ENCODE peak calls at places on chromosomes 11 and 22, in eight cellular contexts. One of them, this sample, is unnamed.

GRCh38 chr11:69207165-69207889 is 51.6 kb downstream of the SMIM38 start:
- DNase-seq in foreskin fibroblast: no peak
- DNase-seq in RWPE2: no peak
- DNase-seq in lower leg skin: no peak
- DNase-seq in adrenal gland: no peak
- DNase-seq in GM06990: no peak
- DNase-seq in lung: peak
- DNase-seq in AG04449: no peak
- DNase-seq in this sample: no peak

GRCh38 chr22:19824197-19825015 is 30.3 kb downstream of the GNB1L start:
- DNase-seq in adrenal gland: peak
- DNase-seq in AG04449: no peak
- DNase-seq in lower leg skin: no peak
- DNase-seq in GM06990: no peak
- DNase-seq in foreskin fibroblast: no peak
- DNase-seq in RWPE2: no peak
- DNase-seq in lung: no peak
- DNase-seq in this sample: no peak

GRCh38 chr11:10568486-10568941 is at the start of gene LYVE1:
- DNase-seq in RWPE2: no peak
- DNase-seq in lung: no peak
- DNase-seq in foreskin fibroblast: no peak
- DNase-seq in GM06990: no peak
- DNase-seq in lower leg skin: peak
- DNase-seq in adrenal gland: peak
- DNase-seq in AG04449: no peak
- DNase-seq in this sample: no peak

GRCh38 chr11:95308512-95309035 is 77.6 kb upstream of the SESN3 start:
- DNase-seq in lower leg skin: no peak
- DNase-seq in adrenal gland: no peak
- DNase-seq in AG04449: no peak
- DNase-seq in foreskin fibroblast: no peak
- DNase-seq in RWPE2: no peak
- DNase-seq in GM06990: no peak
- DNase-seq in lung: no peak
- DNase-seq in this sample: no peak

GRCh38 chr11:66728760-66729385 is at the start of gene SPTBN2:
- DNase-seq in lung: no peak
- DNase-seq in foreskin fibroblast: no peak
- DNase-seq in AG04449: no peak
- DNase-seq in lower leg skin: no peak
- DNase-seq in GM06990: no peak
- DNase-seq in adrenal gland: no peak
- DNase-seq in RWPE2: no peak
- DNase-seq in this sample: no peak

GRCh38 chr11:75450236-75450635 is 17.2 kb upstream of the KLHL35 start:
- DNase-seq in lower leg skin: no peak
- DNase-seq in foreskin fibroblast: no peak
- DNase-seq in RWPE2: no peak
- DNase-seq in lung: no peak
- DNase-seq in adrenal gland: no peak
- DNase-seq in GM06990: no peak
- DNase-seq in AG04449: no peak
- DNase-seq in this sample: no peak

GRCh38 chr22:19722175-19722914 is 994 bp upstream of the GP1BB start:
- DNase-seq in foreskin fibroblast: no peak
- DNase-seq in AG04449: no peak
- DNase-seq in RWPE2: no peak
- DNase-seq in lower leg skin: no peak
- DNase-seq in lung: no peak
- DNase-seq in GM06990: no peak
- DNase-seq in adrenal gland: no peak
- DNase-seq in this sample: no peak

GRCh38 chr11:74953448-74953847 is 4.4 kb downstream of the SPCS2 start:
- DNase-seq in AG04449: no peak
- DNase-seq in GM06990: peak
- DNase-seq in adrenal gland: no peak
- DNase-seq in RWPE2: no peak
- DNase-seq in lung: no peak
- DNase-seq in lower leg skin: no peak
- DNase-seq in foreskin fibroblast: no peak
- DNase-seq in this sample: peak

GRCh38 chr11:12286606-12287005 is 90.8 kb upstream of the PARVA start:
- DNase-seq in foreskin fibroblast: no peak
- DNase-seq in adrenal gland: no peak
- DNase-seq in GM06990: no peak
- DNase-seq in lung: peak
- DNase-seq in RWPE2: no peak
- DNase-seq in lower leg skin: peak
- DNase-seq in AG04449: no peak
- DNase-seq in this sample: no peak

GRCh38 chr11:78365381-78365792 is 52.2 kb downstream of the GAB2 start:
- DNase-seq in lung: peak
- DNase-seq in adrenal gland: no peak
- DNase-seq in GM06990: no peak
- DNase-seq in AG04449: no peak
- DNase-seq in foreskin fibroblast: no peak
- DNase-seq in RWPE2: no peak
- DNase-seq in lower leg skin: no peak
- DNase-seq in this sample: no peak

GRCh38 chr11:7667460-7667859 is 5.8 kb downstream of the CYB5R2 start:
- DNase-seq in AG04449: no peak
- DNase-seq in GM06990: no peak
- DNase-seq in lung: no peak
- DNase-seq in foreskin fibroblast: no peak
- DNase-seq in adrenal gland: no peak
- DNase-seq in lower leg skin: no peak
- DNase-seq in RWPE2: no peak
- DNase-seq in this sample: no peak

GRCh38 chr11:27783701-27784355 is 83.6 kb upstream of the BDNF start:
- DNase-seq in foreskin fibroblast: no peak
- DNase-seq in RWPE2: no peak
- DNase-seq in lower leg skin: no peak
- DNase-seq in AG04449: no peak
- DNase-seq in GM06990: no peak
- DNase-seq in lung: no peak
- DNase-seq in adrenal gland: no peak
- DNase-seq in this sample: no peak

GRCh38 chr11:44805596-44805995 is 78.8 kb downstream of the TSPAN18 start:
- DNase-seq in AG04449: no peak
- DNase-seq in adrenal gland: no peak
- DNase-seq in RWPE2: no peak
- DNase-seq in lung: no peak
- DNase-seq in foreskin fibroblast: no peak
- DNase-seq in lower leg skin: no peak
- DNase-seq in GM06990: no peak
- DNase-seq in this sample: no peak

GRCh38 chr22:44828193-44828592 is 75.8 kb downstream of the ARHGAP8 start:
- DNase-seq in foreskin fibroblast: no peak
- DNase-seq in AG04449: no peak
- DNase-seq in GM06990: peak
- DNase-seq in lung: no peak
- DNase-seq in lower leg skin: no peak
- DNase-seq in adrenal gland: no peak
- DNase-seq in RWPE2: peak
- DNase-seq in this sample: peak

GRCh38 chr11:116061322-116061721 is 557.1 kb upstream of the CADM1 start:
- DNase-seq in lung: no peak
- DNase-seq in RWPE2: no peak
- DNase-seq in AG04449: no peak
- DNase-seq in adrenal gland: no peak
- DNase-seq in lower leg skin: no peak
- DNase-seq in foreskin fibroblast: no peak
- DNase-seq in GM06990: no peak
- DNase-seq in this sample: no peak

GRCh38 chr11:17498058-17498457 is 21.4 kb upstream of the ABCC8 start:
- DNase-seq in GM06990: no peak
- DNase-seq in adrenal gland: no peak
- DNase-seq in lower leg skin: no peak
- DNase-seq in foreskin fibroblast: no peak
- DNase-seq in lung: no peak
- DNase-seq in AG04449: no peak
- DNase-seq in RWPE2: no peak
- DNase-seq in this sample: no peak

GRCh38 chr11:124879229-124879998 is 14.2 kb downstream of the ROBO3 start:
- DNase-seq in adrenal gland: peak
- DNase-seq in lung: no peak
- DNase-seq in GM06990: no peak
- DNase-seq in RWPE2: no peak
- DNase-seq in AG04449: no peak
- DNase-seq in foreskin fibroblast: no peak
- DNase-seq in lower leg skin: no peak
- DNase-seq in this sample: no peak

GRCh38 chr11:129680907-129681306 is 134.7 kb upstream of the TMEM45B start:
- DNase-seq in foreskin fibroblast: no peak
- DNase-seq in adrenal gland: no peak
- DNase-seq in lower leg skin: no peak
- DNase-seq in GM06990: no peak
- DNase-seq in lung: no peak
- DNase-seq in AG04449: no peak
- DNase-seq in RWPE2: no peak
- DNase-seq in this sample: no peak

GRCh38 chr22:40635008-40635939 is 1.2 kb downstream of the MRTFA start:
- DNase-seq in adrenal gland: peak
- DNase-seq in lung: no peak
- DNase-seq in RWPE2: no peak
- DNase-seq in GM06990: no peak
- DNase-seq in lower leg skin: no peak
- DNase-seq in AG04449: no peak
- DNase-seq in foreskin fibroblast: no peak
- DNase-seq in this sample: no peak

GRCh38 chr11:7511405-7511804 is 2.4 kb upstream of the PPFIBP2 start:
- DNase-seq in lung: no peak
- DNase-seq in lower leg skin: peak
- DNase-seq in RWPE2: no peak
- DNase-seq in GM06990: no peak
- DNase-seq in foreskin fibroblast: no peak
- DNase-seq in adrenal gland: peak
- DNase-seq in AG04449: no peak
- DNase-seq in this sample: no peak

GRCh38 chr11:42407379-42407778 is 904.4 kb upstream of the API5 start:
- DNase-seq in lung: no peak
- DNase-seq in lower leg skin: no peak
- DNase-seq in GM06990: no peak
- DNase-seq in adrenal gland: peak
- DNase-seq in foreskin fibroblast: no peak
- DNase-seq in RWPE2: no peak
- DNase-seq in AG04449: no peak
- DNase-seq in this sample: peak
- TF ChIP-seq CTCF in lung: no peak
- TF ChIP-seq CTCF in lower leg skin: no peak
- TF ChIP-seq CTCF in GM06990: no peak
- TF ChIP-seq CTCF in adrenal gland: peak
- TF ChIP-seq CTCF in foreskin fibroblast: no peak
- TF ChIP-seq CTCF in RWPE2: no peak
- TF ChIP-seq CTCF in AG04449: peak
- TF ChIP-seq CTCF in this sample: peak

GRCh38 chr22:30821863-30822215 is 127.2 kb downstream of the OSBP2 start:
- DNase-seq in RWPE2: no peak
- DNase-seq in foreskin fibroblast: no peak
- DNase-seq in AG04449: no peak
- DNase-seq in GM06990: no peak
- DNase-seq in adrenal gland: no peak
- DNase-seq in lower leg skin: no peak
- DNase-seq in lung: no peak
- DNase-seq in this sample: no peak

GRCh38 chr22:30813936-30814335 is 119.3 kb downstream of the OSBP2 start:
- DNase-seq in lung: no peak
- DNase-seq in lower leg skin: no peak
- DNase-seq in AG04449: no peak
- DNase-seq in RWPE2: no peak
- DNase-seq in foreskin fibroblast: no peak
- DNase-seq in GM06990: no peak
- DNase-seq in adrenal gland: no peak
- DNase-seq in this sample: no peak

GRCh38 chr22:30821381-30821780 is 126.7 kb downstream of the OSBP2 start:
- DNase-seq in RWPE2: no peak
- DNase-seq in lower leg skin: no peak
- DNase-seq in GM06990: no peak
- DNase-seq in foreskin fibroblast: no peak
- DNase-seq in AG04449: no peak
- DNase-seq in lung: no peak
- DNase-seq in adrenal gland: no peak
- DNase-seq in this sample: no peak

DNA sequence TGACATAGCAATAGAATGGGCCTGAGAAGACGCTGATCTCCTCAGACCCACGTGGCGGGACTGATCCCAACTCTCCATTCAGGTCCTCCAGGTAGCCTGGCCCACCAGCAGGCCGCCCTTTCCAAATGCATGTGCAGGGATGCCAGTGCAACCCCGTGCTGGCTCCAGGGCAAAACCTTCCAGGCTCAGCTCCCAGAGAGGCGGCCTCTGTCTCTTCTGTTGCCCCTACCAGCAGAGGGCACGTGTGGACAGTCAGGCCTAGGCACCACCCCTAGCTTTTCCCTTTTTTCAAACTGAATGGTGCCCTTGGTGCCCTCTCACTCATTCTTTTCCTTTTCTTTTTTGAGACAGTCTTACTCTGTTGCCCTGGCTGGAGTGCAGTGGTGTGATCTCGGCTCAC is 121.7 kb downstream of the OSBP2 start:
- DNase-seq in lower leg skin: no peak
- DNase-seq in adrenal gland: no peak
- DNase-seq in foreskin fibroblast: no peak
- DNase-seq in lung: no peak
- DNase-seq in AG04449: no peak
- DNase-seq in GM06990: no peak
- DNase-seq in RWPE2: no peak
- DNase-seq in this sample: no peak
- TF ChIP-seq CTCF in lower leg skin: no peak
- TF ChIP-seq CTCF in adrenal gland: no peak
- TF ChIP-seq CTCF in foreskin fibroblast: no peak
- TF ChIP-seq CTCF in lung: no peak
- TF ChIP-seq CTCF in AG04449: no peak
- TF ChIP-seq CTCF in GM06990: peak
- TF ChIP-seq CTCF in RWPE2: peak
- TF ChIP-seq CTCF in this sample: no peak

DNA sequence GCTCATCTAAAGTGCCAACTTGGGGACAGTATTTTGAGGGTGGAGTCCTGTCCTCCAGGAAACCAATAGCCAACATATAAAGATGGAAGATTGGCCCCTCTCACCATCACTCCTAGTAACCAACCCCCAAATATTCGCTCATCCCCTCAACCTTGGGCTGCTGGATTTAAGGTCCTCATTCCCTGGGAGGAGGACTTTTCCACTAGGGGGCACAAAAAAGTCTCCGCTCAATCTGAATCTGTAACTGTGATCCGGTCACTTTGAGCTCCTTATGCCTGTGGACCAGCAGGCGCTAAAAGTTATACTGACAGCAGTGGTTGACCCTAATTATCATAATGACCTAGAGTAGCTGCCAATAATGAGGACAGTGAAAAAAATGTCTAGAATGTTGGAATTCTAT is 20.5 kb upstream of the CLPB start:
- DNase-seq in foreskin fibroblast: no peak
- DNase-seq in lung: no peak
- DNase-seq in GM06990: no peak
- DNase-seq in lower leg skin: no peak
- DNase-seq in AG04449: no peak
- DNase-seq in adrenal gland: no peak
- DNase-seq in RWPE2: no peak
- DNase-seq in this sample: no peak
- TF ChIP-seq CTCF in foreskin fibroblast: no peak
- TF ChIP-seq CTCF in lung: no peak
- TF ChIP-seq CTCF in GM06990: no peak
- TF ChIP-seq CTCF in lower leg skin: no peak
- TF ChIP-seq CTCF in AG04449: no peak
- TF ChIP-seq CTCF in adrenal gland: no peak
- TF ChIP-seq CTCF in RWPE2: no peak
- TF ChIP-seq CTCF in this sample: no peak

GRCh38 chr22:46335201-46336118 is at the start of gene TRMU:
- DNase-seq in AG04449: peak
- DNase-seq in RWPE2: no peak
- DNase-seq in lower leg skin: peak
- DNase-seq in lung: peak
- DNase-seq in adrenal gland: peak
- DNase-seq in foreskin fibroblast: peak
- DNase-seq in GM06990: peak
- DNase-seq in this sample: peak
- TF ChIP-seq CTCF in AG04449: no peak
- TF ChIP-seq CTCF in RWPE2: no peak
- TF ChIP-seq CTCF in lower leg skin: no peak
- TF ChIP-seq CTCF in lung: no peak
- TF ChIP-seq CTCF in adrenal gland: no peak
- TF ChIP-seq CTCF in foreskin fibroblast: no peak
- TF ChIP-seq CTCF in GM06990: no peak
- TF ChIP-seq CTCF in this sample: no peak

This sample was measured in GM20000.